ENCODE peak calls at places on chromosome 3, in seven cellular contexts. One of them, this sample, is unnamed. For H3K9me3 and H3K4me1, the result is how much of the 10 kb centered on the place peaks cover.

GRCh38 chr3:138950006-138950644 is 3.1 kb downstream of the FOXL2NB start:
- DNase-seq in breast epithelium: no peak
- DNase-seq in heart right ventricle: no peak
- DNase-seq in naive thymus-derived CD4-positive, alpha-beta T cell: no peak
- DNase-seq in mammary epithelial cell: no peak
- DNase-seq in IMR-90: peak
- DNase-seq in SJSA1: no peak
- DNase-seq in this sample: no peak

GRCh38 chr3:158058775-158059174 is 47.4 kb downstream of the SHOX2 start:
- DNase-seq in breast epithelium: no peak
- DNase-seq in IMR-90: no peak
- DNase-seq in mammary epithelial cell: no peak
- DNase-seq in heart right ventricle: no peak
- DNase-seq in naive thymus-derived CD4-positive, alpha-beta T cell: no peak
- DNase-seq in SJSA1: no peak
- DNase-seq in this sample: no peak

GRCh38 chr3:124143047-124143446 is 151.1 kb upstream of the ROPN1 start:
- DNase-seq in SJSA1: no peak
- DNase-seq in heart right ventricle: no peak
- DNase-seq in mammary epithelial cell: no peak
- DNase-seq in breast epithelium: no peak
- DNase-seq in naive thymus-derived CD4-positive, alpha-beta T cell: no peak
- DNase-seq in IMR-90: no peak
- DNase-seq in this sample: no peak

GRCh38 chr3:32384938-32385337 is 6.7 kb upstream of the CMTM7 start:
- DNase-seq in heart right ventricle: peak
- DNase-seq in mammary epithelial cell: no peak
- DNase-seq in SJSA1: no peak
- DNase-seq in breast epithelium: no peak
- DNase-seq in naive thymus-derived CD4-positive, alpha-beta T cell: no peak
- DNase-seq in IMR-90: peak
- DNase-seq in this sample: no peak

GRCh38 chr3:110664148-110664547 is 407.5 kb upstream of the NECTIN3 start:
- DNase-seq in heart right ventricle: no peak
- DNase-seq in naive thymus-derived CD4-positive, alpha-beta T cell: no peak
- DNase-seq in SJSA1: peak
- DNase-seq in mammary epithelial cell: no peak
- DNase-seq in IMR-90: no peak
- DNase-seq in breast epithelium: no peak
- DNase-seq in this sample: no peak

GRCh38 chr3:111151438-111151837 is 79.8 kb downstream of the NECTIN3 start:
- DNase-seq in breast epithelium: no peak
- DNase-seq in heart right ventricle: no peak
- DNase-seq in IMR-90: peak
- DNase-seq in naive thymus-derived CD4-positive, alpha-beta T cell: no peak
- DNase-seq in mammary epithelial cell: peak
- DNase-seq in SJSA1: no peak
- DNase-seq in this sample: peak

GRCh38 chr3:35639251-35640185 is at the start of gene ARPP21:
- DNase-seq in naive thymus-derived CD4-positive, alpha-beta T cell: no peak
- DNase-seq in IMR-90: no peak
- DNase-seq in SJSA1: no peak
- DNase-seq in breast epithelium: no peak
- DNase-seq in heart right ventricle: no peak
- DNase-seq in mammary epithelial cell: no peak
- DNase-seq in this sample: no peak

GRCh38 chr3:193297421-193297820 is 56.4 kb downstream of the PLAAT1 start:
- DNase-seq in SJSA1: peak
- DNase-seq in mammary epithelial cell: no peak
- DNase-seq in naive thymus-derived CD4-positive, alpha-beta T cell: no peak
- DNase-seq in IMR-90: no peak
- DNase-seq in heart right ventricle: no peak
- DNase-seq in breast epithelium: no peak
- DNase-seq in this sample: no peak

GRCh38 chr3:185328324-185329004 is 34.5 kb upstream of the MAP3K13 start:
- DNase-seq in mammary epithelial cell: no peak
- DNase-seq in naive thymus-derived CD4-positive, alpha-beta T cell: no peak
- DNase-seq in breast epithelium: no peak
- DNase-seq in heart right ventricle: no peak
- DNase-seq in SJSA1: no peak
- DNase-seq in IMR-90: no peak
- DNase-seq in this sample: no peak

GRCh38 chr3:104132566-104132997 is 1234.1 kb upstream of the ALCAM start:
- DNase-seq in heart right ventricle: no peak
- DNase-seq in IMR-90: no peak
- DNase-seq in naive thymus-derived CD4-positive, alpha-beta T cell: no peak
- DNase-seq in mammary epithelial cell: no peak
- DNase-seq in SJSA1: no peak
- DNase-seq in breast epithelium: no peak
- DNase-seq in this sample: no peak

GRCh38 chr3:44832032-44832431 is 29.7 kb upstream of the TMEM42 start:
- DNase-seq in naive thymus-derived CD4-positive, alpha-beta T cell: no peak
- DNase-seq in IMR-90: no peak
- DNase-seq in SJSA1: no peak
- DNase-seq in heart right ventricle: no peak
- DNase-seq in mammary epithelial cell: no peak
- DNase-seq in breast epithelium: no peak
- DNase-seq in this sample: no peak

GRCh38 chr3:25897019-25897418 is 107.1 kb downstream of the OXSM start:
- DNase-seq in SJSA1: no peak
- DNase-seq in mammary epithelial cell: no peak
- DNase-seq in naive thymus-derived CD4-positive, alpha-beta T cell: no peak
- DNase-seq in heart right ventricle: no peak
- DNase-seq in IMR-90: no peak
- DNase-seq in breast epithelium: no peak
- DNase-seq in this sample: no peak

GRCh38 chr3:168284728-168285127 is 189.0 kb upstream of the GOLIM4 start:
- DNase-seq in naive thymus-derived CD4-positive, alpha-beta T cell: no peak
- DNase-seq in SJSA1: no peak
- DNase-seq in mammary epithelial cell: no peak
- DNase-seq in heart right ventricle: no peak
- DNase-seq in IMR-90: no peak
- DNase-seq in breast epithelium: no peak
- DNase-seq in this sample: no peak

GRCh38 chr3:111874177-111874820 is 15.2 kb downstream of the PHLDB2 start:
- DNase-seq in naive thymus-derived CD4-positive, alpha-beta T cell: no peak
- DNase-seq in breast epithelium: no peak
- DNase-seq in SJSA1: peak
- DNase-seq in mammary epithelial cell: peak
- DNase-seq in IMR-90: peak
- DNase-seq in heart right ventricle: no peak
- DNase-seq in this sample: no peak

GRCh38 chr3:24496529-24497482 is 2.2 kb upstream of the THRB start:
- DNase-seq in naive thymus-derived CD4-positive, alpha-beta T cell: no peak
- DNase-seq in breast epithelium: peak
- DNase-seq in SJSA1: peak
- DNase-seq in IMR-90: peak
- DNase-seq in mammary epithelial cell: no peak
- DNase-seq in heart right ventricle: peak
- DNase-seq in this sample: no peak

DNA sequence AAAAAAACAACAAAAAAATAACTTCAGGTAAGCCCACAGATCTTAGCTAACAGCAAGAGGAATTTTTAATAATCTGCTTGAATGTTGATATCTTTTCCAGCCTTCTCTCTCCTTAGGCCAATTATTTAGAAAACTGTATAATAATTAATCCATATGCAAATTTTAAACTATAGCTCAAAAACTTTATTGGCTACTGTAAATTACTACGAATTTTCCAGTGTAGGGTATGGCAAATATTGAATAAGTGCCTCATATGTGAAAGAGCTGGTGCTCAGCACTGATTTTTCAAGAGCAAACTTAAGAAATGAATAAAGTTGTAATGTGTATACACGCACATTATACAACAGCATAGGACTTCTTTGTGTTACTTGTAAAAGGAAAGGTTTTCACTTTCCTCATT is 123.0 kb downstream of the TFDP2 start:
- DNase-seq in naive thymus-derived CD4-positive, alpha-beta T cell: no peak
- DNase-seq in breast epithelium: no peak
- DNase-seq in mammary epithelial cell: no peak
- DNase-seq in IMR-90: no peak
- DNase-seq in SJSA1: no peak
- DNase-seq in heart right ventricle: no peak
- DNase-seq in this sample: no peak
- H3K4me3 ChIP-seq in naive thymus-derived CD4-positive, alpha-beta T cell: no peak
- H3K4me3 ChIP-seq in breast epithelium: no peak
- H3K4me3 ChIP-seq in mammary epithelial cell: no peak
- H3K4me3 ChIP-seq in IMR-90: no peak
- H3K4me3 ChIP-seq in SJSA1: no peak
- H3K4me3 ChIP-seq in heart right ventricle: no peak
- H3K4me3 ChIP-seq in this sample: no peak

DNA sequence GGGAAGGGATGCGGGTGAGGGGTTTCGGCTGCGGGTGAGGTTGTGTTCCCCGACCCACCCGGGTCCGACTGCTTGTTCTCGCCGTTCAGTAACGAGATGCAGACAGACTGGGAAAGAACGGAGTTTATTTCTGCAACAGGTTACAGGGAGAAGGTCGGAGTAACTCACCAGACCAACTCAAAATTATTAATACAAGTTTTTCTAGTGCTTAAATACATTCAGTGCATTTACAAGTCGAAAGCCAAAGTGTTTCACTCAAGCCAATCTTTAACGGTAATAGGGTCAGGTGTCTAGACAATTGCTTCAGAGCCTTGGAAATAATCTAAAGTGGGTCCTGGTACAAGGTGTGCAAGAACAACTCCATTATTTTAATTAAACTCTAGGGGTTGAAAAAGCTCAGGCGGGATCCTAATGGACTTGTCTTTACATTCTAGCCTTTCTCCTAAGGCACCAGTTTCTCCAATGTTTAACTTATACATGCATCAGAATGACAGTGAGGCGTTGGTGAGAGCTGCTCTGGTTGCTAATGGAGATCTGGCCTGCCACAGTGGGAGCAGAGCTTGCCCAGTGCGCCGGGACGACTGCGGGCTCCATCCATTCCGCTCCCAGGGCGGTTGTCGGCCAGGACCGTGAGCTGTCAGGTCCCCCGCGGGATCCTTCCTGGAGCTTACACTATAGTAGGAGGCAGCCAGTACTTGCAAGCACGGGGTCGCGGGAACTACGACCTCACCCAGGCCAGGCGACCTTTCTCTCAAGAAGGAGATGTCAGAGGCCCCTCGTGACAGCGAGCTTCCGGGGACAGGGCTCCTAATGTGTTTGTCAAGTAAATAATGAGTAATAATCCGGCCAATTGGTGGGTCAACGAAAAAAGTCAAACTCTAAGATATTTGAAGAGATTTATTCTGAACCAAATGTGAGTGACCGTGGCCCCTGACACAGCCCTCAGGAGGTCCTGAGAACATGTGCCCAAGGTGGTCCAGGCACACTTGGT is 836 bp upstream of the HIGD1A start:
- DNase-seq in naive thymus-derived CD4-positive, alpha-beta T cell: no peak
- DNase-seq in SJSA1: no peak
- DNase-seq in IMR-90: no peak
- DNase-seq in breast epithelium: no peak
- DNase-seq in mammary epithelial cell: no peak
- DNase-seq in heart right ventricle: no peak
- DNase-seq in this sample: no peak
- H3K9me3 ChIP-seq in naive thymus-derived CD4-positive, alpha-beta T cell: under half
- H3K9me3 ChIP-seq in SJSA1: under half
- H3K9me3 ChIP-seq in IMR-90: under half
- H3K9me3 ChIP-seq in breast epithelium: under half
- H3K9me3 ChIP-seq in mammary epithelial cell: under half
- H3K9me3 ChIP-seq in heart right ventricle: under half
- H3K9me3 ChIP-seq in this sample: under half

GRCh38 chr3:46986782-46987484 is 7.5 kb downstream of the NBEAL2 start:
- DNase-seq in IMR-90: no peak
- DNase-seq in breast epithelium: no peak
- DNase-seq in SJSA1: no peak
- DNase-seq in mammary epithelial cell: no peak
- DNase-seq in heart right ventricle: no peak
- DNase-seq in naive thymus-derived CD4-positive, alpha-beta T cell: no peak
- DNase-seq in this sample: no peak

GRCh38 chr3:46989146-46989810 is 9.8 kb downstream of the NBEAL2 start:
- DNase-seq in SJSA1: no peak
- DNase-seq in IMR-90: no peak
- DNase-seq in mammary epithelial cell: no peak
- DNase-seq in heart right ventricle: no peak
- DNase-seq in naive thymus-derived CD4-positive, alpha-beta T cell: no peak
- DNase-seq in breast epithelium: no peak
- DNase-seq in this sample: no peak

GRCh38 chr3:46988616-46989015 is 9.2 kb downstream of the NBEAL2 start:
- DNase-seq in SJSA1: no peak
- DNase-seq in heart right ventricle: no peak
- DNase-seq in mammary epithelial cell: no peak
- DNase-seq in IMR-90: no peak
- DNase-seq in breast epithelium: no peak
- DNase-seq in naive thymus-derived CD4-positive, alpha-beta T cell: no peak
- DNase-seq in this sample: no peak

GRCh38 chr3:46986055-46986730 is 6.7 kb downstream of the NBEAL2 start:
- DNase-seq in mammary epithelial cell: no peak
- DNase-seq in naive thymus-derived CD4-positive, alpha-beta T cell: no peak
- DNase-seq in breast epithelium: no peak
- DNase-seq in heart right ventricle: no peak
- DNase-seq in IMR-90: no peak
- DNase-seq in SJSA1: no peak
- DNase-seq in this sample: no peak

DNA sequence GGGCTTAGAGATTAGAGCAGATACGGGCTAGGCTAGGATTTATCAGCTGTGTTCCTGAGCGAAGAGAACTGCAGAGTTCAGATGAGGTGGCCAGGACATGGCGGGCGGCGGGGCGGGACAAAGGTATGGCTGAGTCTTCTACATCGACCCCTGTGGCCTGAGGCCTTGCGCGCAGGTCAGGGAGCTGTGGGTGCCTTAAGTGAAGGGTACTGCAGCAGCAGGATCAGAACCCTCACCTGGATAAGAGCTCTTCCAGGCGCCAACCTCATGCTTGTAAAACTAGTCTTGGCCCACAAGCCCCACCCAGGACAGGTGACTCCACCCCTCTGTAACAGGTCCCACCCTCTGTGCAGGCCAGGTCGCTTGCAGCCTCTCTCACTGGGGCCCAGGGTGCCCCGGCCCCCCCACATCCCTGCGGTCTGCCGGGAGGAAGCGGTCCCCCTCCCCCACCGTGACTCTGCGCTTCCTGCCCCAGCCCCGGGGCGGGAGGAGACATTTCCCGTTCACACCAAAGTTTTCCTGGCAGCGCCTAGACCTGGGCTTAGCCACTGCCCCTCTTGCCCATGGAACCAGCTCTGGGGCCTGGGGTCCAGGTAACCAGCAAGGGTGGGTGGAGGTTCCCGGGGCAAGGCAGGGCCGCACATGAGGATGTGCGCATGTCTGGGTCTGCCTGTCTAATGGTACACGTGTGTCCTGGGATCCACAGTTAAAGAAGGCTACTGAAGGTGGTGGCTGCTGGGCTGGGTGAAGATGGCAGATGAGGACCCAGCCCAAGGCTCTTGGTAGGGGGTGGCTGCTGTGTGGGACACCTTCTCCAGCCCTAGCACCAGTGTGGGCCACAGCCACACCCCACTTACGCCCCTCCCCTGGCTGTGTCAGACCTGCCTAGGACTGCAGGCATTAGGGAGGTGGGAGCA is 8.3 kb downstream of the NBEAL2 start:
- DNase-seq in breast epithelium: no peak
- DNase-seq in naive thymus-derived CD4-positive, alpha-beta T cell: peak
- DNase-seq in mammary epithelial cell: peak
- DNase-seq in IMR-90: no peak
- DNase-seq in SJSA1: no peak
- DNase-seq in heart right ventricle: peak
- DNase-seq in this sample: no peak
- H3K4me1 ChIP-seq in breast epithelium: under half
- H3K4me1 ChIP-seq in naive thymus-derived CD4-positive, alpha-beta T cell: half or more
- H3K4me1 ChIP-seq in mammary epithelial cell: under half
- H3K4me1 ChIP-seq in IMR-90: under half
- H3K4me1 ChIP-seq in SJSA1: under half
- H3K4me1 ChIP-seq in heart right ventricle: under half
- H3K4me1 ChIP-seq in this sample: under half

GRCh38 chr3:101819649-101820202 is 29.6 kb upstream of the NFKBIZ start:
- DNase-seq in SJSA1: no peak
- DNase-seq in IMR-90: no peak
- DNase-seq in naive thymus-derived CD4-positive, alpha-beta T cell: no peak
- DNase-seq in mammary epithelial cell: no peak
- DNase-seq in breast epithelium: no peak
- DNase-seq in heart right ventricle: no peak
- DNase-seq in this sample: no peak
- H3K4me3 ChIP-seq in SJSA1: no peak
- H3K4me3 ChIP-seq in IMR-90: no peak
- H3K4me3 ChIP-seq in naive thymus-derived CD4-positive, alpha-beta T cell: no peak
- H3K4me3 ChIP-seq in mammary epithelial cell: no peak
- H3K4me3 ChIP-seq in breast epithelium: no peak
- H3K4me3 ChIP-seq in heart right ventricle: no peak
- H3K4me3 ChIP-seq in this sample: no peak